ENCODE peak calls at places on chromosomes 5 and 9, in five cellular contexts. O is ovary, L is psoas muscle, Z is RCC 7860, B is NCI-H1417. Q is an unnamed sample.

GRCh38 chr5:178839319-178839704 is 20.4 kb upstream of the ZNF354B start:
- DNase-seq in O (no peak), L (no peak), Z (no peak), B (peak; percentile 31), Q (no peak)

GRCh38 chr5:126044111-126044668 is 379.0 kb upstream of the GRAMD2B start:
- DNase-seq in O (no peak), L (no peak), Z (no peak), B (peak; percentile 94), Q (peak; percentile 32)

GRCh38 chr5:154274828-154275185 is 84.3 kb downstream of the GALNT10 start:
- DNase-seq in O (no peak), L (no peak), Z (peak; percentile 14), B (no peak), Q (no peak)

GRCh38 chr5:135437796-135438560 is 9.2 kb downstream of the DCANP1 start:
- DNase-seq in O (no peak), L (peak; percentile 91), Z (peak; percentile 65), B (no peak), Q (no peak)

GRCh38 chr5:33379757-33380156 is 61.0 kb upstream of the TARS1 start:
- DNase-seq in O (no peak), L (no peak), Z (no peak), B (no peak), Q (no peak)

GRCh38 chr5:154487541-154487940 is 9.5 kb upstream of the HAND1 start:
- DNase-seq in O (no peak), L (no peak), Z (no peak), B (peak; percentile 32), Q (no peak)

GRCh38 chr5:69010443-69010842 is 83.4 kb upstream of the SLC30A5 start:
- DNase-seq in O (no peak), L (no peak), Z (no peak), B (no peak), Q (no peak)

GRCh38 chr5:10145922-10146321 is 103.8 kb downstream of the ATPSCKMT start:
- DNase-seq in O (no peak), L (no peak), Z (peak; percentile 75), B (peak; percentile 46), Q (no peak)

GRCh38 chr9:18504707-18505106 is 30.8 kb downstream of the ADAMTSL1 start:
- DNase-seq in O (no peak), L (no peak), Z (no peak), B (no peak), Q (no peak)

GRCh38 chr5:34511915-34512314 is 144.2 kb upstream of the RAI14 start:
- DNase-seq in O (no peak), L (no peak), Z (no peak), B (no peak), Q (no peak)

GRCh38 chr9:73152445-73152844 is 780 bp downstream of the ANXA1 start:
- DNase-seq in O (no peak), L (no peak), Z (peak; percentile 79), B (no peak), Q (no peak)

GRCh38 chr5:29543501-29543900 is 1650.0 kb upstream of the CDH6 start:
- DNase-seq in O (no peak), L (peak; percentile 6), Z (no peak), B (no peak), Q (no peak)

GRCh38 chr5:161400583-161400982 is 145.9 kb downstream of the GABRB2 start:
- DNase-seq in O (no peak), L (no peak), Z (no peak), B (no peak), Q (no peak)

GRCh38 chr5:135429326-135429725 is 17.8 kb downstream of the DCANP1 start:
- DNase-seq in O (no peak), L (no peak), Z (no peak), B (no peak), Q (no peak)

GRCh38 chr5:136087961-136088871 is 44.4 kb upstream of the SMAD5 start:
- DNase-seq in O (peak; percentile 87), L (peak; percentile 88), Z (no peak), B (no peak), Q (no peak)

Q was measured in kidney epithelial cell.